ENCODE peak calls at places on chromosome 21, in four cellular contexts. R, B, X and L are unnamed samples.

GRCh38 chr21:25871566-25871965 is 136.8 kb downstream of the GABPA start:
- DNase-seq in X (no peak), R (no peak), B (no peak), L (no peak)

GRCh38 chr21:32114434-32115063 is 164.3 kb downstream of the MIS18A start:
- DNase-seq in B (no peak), X (no peak), R (no peak), L (no peak)

GRCh38 chr21:44085491-44086321 is 21.5 kb upstream of the PWP2 start:
- DNase-seq in X (no peak), R (no peak), B (peak; percentile 33), L (peak; percentile 60)

GRCh38 chr21:28590026-28590425 is 402.7 kb downstream of the LTN1 start:
- DNase-seq in B (no peak), R (no peak), X (no peak), L (no peak)

GRCh38 chr21:23009360-23009759 is 2011.2 kb downstream of the NCAM2 start:
- DNase-seq in B (no peak), X (no peak), R (no peak), L (no peak)

GRCh38 chr21:29232601-29233541 is 65.9 kb upstream of the BACH1 start:
- DNase-seq in R (no peak), X (no peak), B (no peak), L (no peak)

GRCh38 chr21:25970254-25970930 is 200.2 kb downstream of the APP start:
- DNase-seq in X (no peak), R (no peak), B (no peak), L (no peak)

GRCh38 chr21:27725916-27726315 is 759.0 kb upstream of the ADAMTS5 start:
- DNase-seq in X (no peak), R (no peak), B (no peak), L (no peak)

GRCh38 chr21:21682172-21682571 is 684.0 kb downstream of the NCAM2 start:
- DNase-seq in X (no peak), R (no peak), B (no peak), L (no peak)

GRCh38 chr21:32131960-32132359 is 146.9 kb downstream of the MIS18A start:
- DNase-seq in B (no peak), R (no peak), X (peak; percentile 20), L (no peak)

GRCh38 chr21:25934771-25935224 is 200.0 kb downstream of the GABPA start:
- DNase-seq in R (peak; percentile 51), B (peak; percentile 75), X (peak; percentile 44), L (no peak)

GRCh38 chr21:28516996-28517592 is 475.6 kb downstream of the LTN1 start:
- DNase-seq in X (peak; percentile 60), R (peak; percentile 67), B (peak; percentile 64), L (peak; percentile 62)

GRCh38 chr21:29305068-29305467 is 6.3 kb downstream of the BACH1 start:
- DNase-seq in R (no peak), X (no peak), B (no peak), L (no peak)

GRCh38 chr21:21897275-21897883 is 899.2 kb downstream of the NCAM2 start:
- DNase-seq in R (no peak), B (no peak), X (no peak), L (no peak)

GRCh38 chr21:27818847-27819246 is 852.0 kb upstream of the ADAMTS5 start:
- DNase-seq in X (no peak), B (no peak), R (no peak), L (no peak)

GRCh38 chr21:29715089-29715488 is 224.7 kb downstream of the GRIK1 start:
- DNase-seq in X (no peak), R (no peak), B (no peak), L (no peak)

GRCh38 chr21:26811031-26811430 is 34.2 kb downstream of the ADAMTS1 start:
- DNase-seq in R (no peak), X (no peak), B (no peak), L (no peak)

GRCh38 chr21:39314155-39315027 is 959 bp upstream of the BRWD1 start:
- DNase-seq in X (peak; percentile 31), B (peak; percentile 28), R (peak; percentile 50), L (no peak)

GRCh38 chr21:26939532-26940181 is 27.2 kb downstream of the ADAMTS5 start:
- DNase-seq in R (no peak), B (no peak), X (no peak), L (no peak)

GRCh38 chr21:32321480-32321879 is 22.8 kb downstream of the MRAP start:
- DNase-seq in X (no peak), R (no peak), B (no peak), L (peak; percentile 34)

GRCh38 chr21:19433623-19434022 is 1030.0 kb upstream of the TMPRSS15 start:
- DNase-seq in R (no peak), B (no peak), X (no peak), L (no peak)

GRCh38 chr21:29825936-29826335 is 113.9 kb downstream of the GRIK1 start:
- DNase-seq in R (no peak), B (no peak), X (no peak), L (no peak)

GRCh38 chr21:37028579-37028978 is 22.1 kb downstream of the RIPPLY3 start:
- DNase-seq in X (no peak), B (no peak), R (no peak), L (no peak)

GRCh38 chr21:26089730-26090129 is 80.8 kb downstream of the APP start:
- DNase-seq in X (no peak), R (no peak), B (no peak), L (no peak)

GRCh38 chr21:43016728-43017127 is 42.4 kb downstream of the PKNOX1 start:
- DNase-seq in B (no peak), R (no peak), X (no peak), L (no peak)
- H3K4me3 ChIP-seq in B (no peak overlapping the region), R (no peak overlapping the region), X (no peak overlapping the region), L (no peak overlapping the region)

GRCh38 chr21:17780539-17780938 is 38.6 kb downstream of the C21orf91 start:
- DNase-seq in R (peak; percentile 22), X (no peak), B (no peak), L (no peak)
- TF ChIP-seq EP300 in R (no peak), X (no peak), B (no peak), L (no peak)

GRCh38 chr21:24852610-24853195 is 754.6 kb downstream of the MRPL39 start:
- DNase-seq in X (no peak), R (no peak), B (no peak), L (no peak)
- H3K4me1 ChIP-seq in X (no peaks in the 10 kb centered on the region), R (no peaks in the 10 kb centered on the region), B (no peaks in the 10 kb centered on the region), L (no peaks in the 10 kb centered on the region)

DNA sequence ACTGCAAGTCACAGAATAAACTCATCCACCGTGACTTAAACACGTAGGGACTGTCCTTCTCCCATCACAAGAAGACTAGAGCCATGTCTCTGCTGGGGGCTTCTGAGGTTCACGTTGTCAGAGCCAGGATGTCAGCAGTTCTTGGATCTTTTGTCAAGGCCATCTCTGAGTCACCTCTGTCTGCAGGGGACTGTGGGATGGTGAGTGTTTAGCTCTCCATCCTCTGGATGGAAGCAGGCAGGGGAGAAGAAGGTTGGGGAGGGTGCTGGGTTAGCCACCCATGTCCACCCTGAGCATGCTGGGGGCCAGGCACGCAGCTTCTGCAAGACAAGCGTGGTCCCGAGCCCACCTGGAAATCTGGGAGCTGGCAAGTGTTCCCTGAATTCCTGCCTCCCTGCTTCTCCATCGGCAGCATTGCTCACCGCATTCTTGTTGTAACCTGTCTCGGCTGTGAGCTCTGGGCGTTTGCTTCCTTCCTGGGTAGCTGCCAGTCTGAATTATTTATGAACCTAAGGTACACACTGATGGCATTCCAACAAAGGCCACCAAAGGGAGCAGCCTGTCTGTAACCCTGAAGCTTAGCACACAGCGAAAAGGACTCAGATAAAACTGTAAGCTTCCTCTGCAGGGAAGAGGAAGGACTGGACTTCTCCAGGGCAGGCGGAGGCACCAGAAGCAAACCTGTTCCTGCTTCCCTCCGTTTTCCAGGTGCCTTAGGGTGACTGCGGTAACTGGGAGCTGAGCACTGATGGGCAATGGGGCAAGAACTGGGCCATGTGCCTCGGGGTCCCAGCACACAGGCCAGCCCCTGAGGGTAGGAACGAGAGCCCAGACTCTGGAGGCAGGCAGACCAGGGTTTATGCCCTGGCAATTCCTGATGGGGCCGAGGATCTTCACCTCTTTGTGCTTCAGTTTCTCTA is 88.6 kb downstream of the RIPK4 start:
- DNase-seq in B (peak; percentile 87), X (peak; percentile 89), R (peak; percentile 80), L (no peak)
- H3K4me3 ChIP-seq in B (no peak overlapping the region), X (peak overlapping the region; percentile 70), R (no peak overlapping the region), L (no peak overlapping the region)

DNA sequence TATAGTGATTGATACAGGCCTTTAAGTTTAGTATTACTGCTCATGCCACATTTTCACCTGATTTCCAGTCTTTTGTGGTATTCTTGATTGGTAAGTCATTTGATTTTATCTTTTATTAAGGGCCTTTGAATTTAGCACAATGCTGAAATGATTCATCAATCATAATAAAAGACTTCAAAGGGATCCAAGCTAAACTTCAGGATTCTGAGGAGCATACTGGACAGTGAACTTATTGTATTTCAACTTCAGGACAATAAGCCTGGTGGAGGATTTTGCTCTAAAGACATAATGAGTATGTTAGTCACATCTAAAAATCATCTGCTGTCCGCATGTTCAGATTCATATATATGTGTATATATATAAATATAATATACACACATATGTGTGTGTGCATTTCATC is 233.3 kb downstream of the SETD4 start:
- DNase-seq in R (no peak), B (no peak), X (no peak), L (no peak)
- TF ChIP-seq EP300 in R (no peak), B (no peak), X (no peak), L (no peak)

DNA sequence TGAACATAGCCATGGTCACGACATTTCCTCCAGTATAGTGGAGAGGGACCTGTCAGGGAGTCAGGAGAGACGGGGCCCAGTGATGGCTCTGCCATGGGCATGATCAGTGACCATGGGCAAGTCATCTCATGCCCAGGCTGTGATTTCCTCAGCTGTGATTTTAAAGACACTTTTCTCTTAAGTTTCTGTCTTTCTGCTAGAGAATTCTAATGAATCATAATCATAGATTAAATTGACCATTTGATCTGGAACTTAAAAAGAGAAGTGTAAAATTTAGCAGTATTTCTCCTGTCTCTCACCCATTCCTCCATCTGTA is 112.7 kb downstream of the USP25 start:
- DNase-seq in X (no peak), R (no peak), B (no peak), L (no peak)
- H3K4me1 ChIP-seq in X (no peaks in the 10 kb centered on the region), R (peaks cover 3% of the 10 kb centered on the region), B (no peaks in the 10 kb centered on the region), L (no peaks in the 10 kb centered on the region)

GRCh38 chr21:45540601-45540970 is 1.7 kb downstream of the SLC19A1 start:
- DNase-seq in B (peak; percentile 24), X (no peak), R (no peak), L (peak; percentile 62)
- H3K4me3 ChIP-seq in B (no peak overlapping the region), X (peak overlapping the region; percentile 80), R (no peak overlapping the region), L (no peak overlapping the region)

DNA sequence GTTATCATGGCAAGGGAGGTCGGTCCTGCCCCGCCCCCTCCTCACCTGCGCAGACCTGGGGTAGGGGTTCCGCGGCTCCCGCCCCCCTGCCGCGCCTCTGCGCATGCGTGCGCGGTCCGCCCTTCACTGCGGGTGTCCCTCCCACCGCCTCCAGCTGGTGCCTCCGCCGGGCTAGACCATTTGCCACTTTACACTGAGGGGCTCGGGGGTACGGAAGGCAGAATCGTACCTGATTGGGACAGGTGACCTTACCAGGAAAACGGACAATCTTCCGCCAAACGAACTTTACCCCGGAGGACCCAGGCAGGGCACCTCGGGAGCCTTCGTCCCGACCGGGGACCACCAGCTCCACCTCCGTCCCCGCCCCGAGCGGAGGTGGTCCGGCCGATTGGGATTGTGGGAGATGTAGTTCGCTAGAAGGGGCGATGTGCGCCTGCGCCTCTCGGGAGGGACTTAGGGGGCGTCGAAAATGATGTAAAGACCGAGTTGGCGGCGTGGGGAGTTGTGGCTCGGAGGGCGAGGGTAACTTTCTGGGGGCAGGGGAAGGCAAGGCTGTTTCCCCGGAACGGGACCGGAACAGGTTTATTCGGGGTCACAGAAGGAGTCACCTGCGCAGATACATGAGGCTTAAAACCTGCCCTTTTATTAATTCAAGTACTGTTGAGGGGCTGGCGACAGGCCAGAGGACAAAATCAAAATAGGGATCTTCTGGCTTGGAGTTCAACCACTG is at the start of gene DNAJC28:
- DNase-seq in R (peak; percentile 95), X (peak; percentile 87), B (peak; percentile 94), L (peak; percentile 95)
- TF ChIP-seq EP300 in R (no peak), X (no peak), B (no peak), L (no peak)